ENCODE peak calls at places on chromosomes 2 and 18, in nine cellular contexts. R is MV-4-11; G is amniotic epithelial cell; K is NCI-H1092 treated with DMSO at 0.1 percent for 48 hours; A is frontal cortex; U is effector CD4-positive, alpha-beta T cell; W is HL-60; P is stimulated activated CD4-positive, alpha-beta T cell treated with anti-CD3 and anti-CD28 coated beads, Interleukin-2, amount 100 ng/mL, for 48 hours; V is pancreas. H is an unnamed sample.
A peak's percentile ranks its signal among the peaks of the same experiment; 100 is the strongest.

GRCh38 chr2:175698076-175698475 is 304.0 kb downstream of the LNPK start:
- DNase-seq in A (no peak), P (no peak), U (no peak), K (no peak), R (no peak), V (no peak), G (no peak), W (no peak), H (no peak)

GRCh38 chr2:177275671-177276070 is 11.1 kb upstream of the NFE2L2 start:
- DNase-seq in R (no peak), K (no peak), P (no peak), V (no peak), G (peak; percentile 95), U (no peak), A (no peak), W (no peak), H (no peak)

GRCh38 chr2:23680951-23681350 is 246.0 kb downstream of the ATAD2B start:
- DNase-seq in R (no peak), K (no peak), A (no peak), G (no peak), V (no peak), W (no peak), U (no peak), P (no peak), H (no peak)

GRCh38 chr2:135317375-135317774 is 213.6 kb downstream of the ZRANB3 start:
- DNase-seq in P (no peak), G (no peak), U (no peak), K (no peak), A (no peak), R (no peak), W (no peak), V (no peak), H (no peak)

GRCh38 chr2:216571178-216571908 is 61.9 kb upstream of the IGFBP2 start:
- DNase-seq in P (no peak), V (no peak), U (no peak), A (no peak), R (no peak), W (no peak), G (no peak), K (no peak), H (no peak)

GRCh38 chr18:11066038-11066437 is 83.3 kb downstream of the PIEZO2 start:
- DNase-seq in R (no peak), P (no peak), U (no peak), W (no peak), V (no peak), K (no peak), G (no peak), A (no peak), H (no peak)

GRCh38 chr18:35605686-35606417 is 24.3 kb downstream of the GALNT1 start:
- DNase-seq in W (no peak), U (no peak), P (no peak), V (no peak), G (no peak), A (no peak), K (no peak), R (no peak), H (no peak)

GRCh38 chr18:44342167-44342566 is 338.5 kb upstream of the SETBP1 start:
- DNase-seq in R (no peak), A (no peak), K (no peak), G (no peak), P (no peak), W (no peak), V (no peak), U (no peak), H (peak; percentile 41)

GRCh38 chr2:207188601-207189000 is 22.9 kb upstream of the KLF7 start:
- DNase-seq in V (no peak), U (no peak), A (no peak), G (no peak), K (peak; percentile 75), P (no peak), W (no peak), R (no peak), H (no peak)

GRCh38 chr2:219687266-219687665 is 59.8 kb downstream of the SLC4A3 start:
- DNase-seq in W (no peak), V (no peak), G (peak; percentile 45), P (no peak), K (no peak), U (no peak), R (no peak), A (no peak), H (peak; percentile 60)

GRCh38 chr2:119415630-119416029 is 16.0 kb upstream of the TMEM37 start:
- DNase-seq in A (no peak), G (no peak), U (no peak), P (no peak), V (no peak), W (no peak), K (no peak), R (no peak), H (no peak)

GRCh38 chr2:43052204-43052943 is 174.0 kb downstream of the ZFP36L2 start:
- DNase-seq in G (no peak), K (no peak), R (no peak), P (no peak), V (no peak), A (no peak), U (no peak), W (no peak), H (no peak)

GRCh38 chr2:122707224-122707824 is 951.9 kb downstream of the TSN start:
- DNase-seq in K (no peak), A (no peak), R (no peak), G (no peak), V (no peak), U (no peak), W (no peak), P (no peak), H (no peak)

GRCh38 chr2:5057895-5058294 is 634.3 kb upstream of the SOX11 start:
- DNase-seq in K (peak; percentile 84), G (no peak), A (no peak), U (no peak), R (no peak), V (no peak), P (no peak), W (no peak), H (no peak)

GRCh38 chr18:32018331-32019250 is at the start of gene RNF125:
- DNase-seq in P (peak; percentile 81), K (peak; percentile 61), W (peak; percentile 75), R (peak; percentile 79), A (peak; percentile 66), U (peak; percentile 79), V (peak; percentile 70), G (peak; percentile 85), H (peak; percentile 48)

GRCh38 chr18:12597775-12598174 is 60.1 kb downstream of the SPIRE1 start:
- DNase-seq in V (peak; percentile 26), A (no peak), G (peak; percentile 91), K (no peak), W (no peak), P (no peak), R (no peak), U (no peak), H (peak; percentile 98)

GRCh38 chr2:96584017-96584416 is 47.5 kb downstream of the ARID5A start:
- DNase-seq in K (no peak), U (no peak), V (no peak), G (peak; percentile 78), P (no peak), W (no peak), R (no peak), A (no peak), H (peak; percentile 89)

GRCh38 chr2:112029164-112029563 is 25.9 kb upstream of the TMEM87B start:
- DNase-seq in R (no peak), K (no peak), V (no peak), P (no peak), U (no peak), G (peak; percentile 20), A (no peak), W (no peak), H (peak; percentile 49)

GRCh38 chr18:37985126-37985525 is 419.5 kb upstream of the CELF4 start:
- DNase-seq in P (no peak), A (no peak), K (no peak), U (no peak), V (no peak), G (no peak), R (no peak), W (no peak), H (no peak)

GRCh38 chr2:240234503-240234951 is 94.1 kb upstream of the OTOS start:
- DNase-seq in V (peak; percentile 14), G (peak; percentile 62), A (no peak), W (no peak), K (no peak), P (no peak), R (no peak), U (no peak), H (no peak)

GRCh38 chr2:19767876-19768275 is 133.9 kb downstream of the TTC32 start:
- DNase-seq in K (no peak), U (no peak), G (peak; percentile 50), P (no peak), W (no peak), A (no peak), R (no peak), V (no peak), H (no peak)

GRCh38 chr2:147425437-147426038 is 419.3 kb upstream of the ACVR2A start:
- DNase-seq in G (no peak), P (no peak), V (no peak), U (no peak), K (no peak), R (peak; percentile 24), A (no peak), W (no peak), H (no peak)

GRCh38 chr2:112601754-112602153 is 17.3 kb downstream of the CHCHD5 start:
- DNase-seq in A (no peak), V (no peak), K (no peak), R (no peak), W (no peak), P (no peak), U (no peak), G (no peak), H (no peak)

GRCh38 chr2:162688403-162688802 is 150.2 kb downstream of the KCNH7 start:
- DNase-seq in G (no peak), V (no peak), P (no peak), W (no peak), U (no peak), K (no peak), A (no peak), R (no peak), H (no peak)

GRCh38 chr2:70668432-70668831 is 99.6 kb downstream of the ADD2 start:
- DNase-seq in W (no peak), A (peak; percentile 35), G (no peak), U (no peak), K (no peak), V (no peak), R (no peak), P (no peak), H (no peak)

H was measured in NCI-H226.